ENCODE peak calls at places on chromosomes 3 and 15, in four cellular contexts. L is astrocyte, C is heart left ventricle, B is pancreas. D is an unnamed sample.

GRCh38 chr3:154421067-154421466 is 8.9 kb downstream of the GPR149 start:
- DNase-seq in C (no peak), B (no peak), L (no peak), D (peak)

GRCh38 chr3:71430941-71431552 is 152.5 kb downstream of the FOXP1 start:
- DNase-seq in L (peak), C (no peak), B (no peak), D (no peak)

GRCh38 chr3:15542641-15543040 is 21.1 kb upstream of the COLQ start:
- DNase-seq in C (no peak), B (no peak), L (no peak), D (peak)

GRCh38 chr3:2517479-2518188 is 419.0 kb downstream of the CNTN4 start:
- DNase-seq in B (no peak), L (no peak), C (no peak), D (no peak)

GRCh38 chr15:38196116-38196515 is 56.5 kb upstream of the SPRED1 start:
- DNase-seq in B (no peak), L (no peak), C (no peak), D (no peak)

GRCh38 chr3:128051459-128051836 is 789 bp upstream of the SEC61A1 start:
- DNase-seq in B (no peak), L (peak), C (no peak), D (no peak)

GRCh38 chr15:25535866-25536265 is 97.0 kb upstream of the UBE3A start:
- DNase-seq in L (no peak), B (no peak), C (no peak), D (no peak)

GRCh38 chr3:192445768-192446644 is 281.3 kb downstream of the FGF12 start:
- DNase-seq in B (no peak), C (peak), L (peak), D (no peak)

GRCh38 chr15:92365079-92365478 is 28.6 kb upstream of the ST8SIA2 start:
- DNase-seq in B (no peak), L (peak), C (no peak), D (no peak)

GRCh38 chr3:174218011-174218410 is 641.1 kb upstream of the NAALADL2 start:
- DNase-seq in C (no peak), L (no peak), B (no peak), D (peak)

GRCh38 chr3:174216948-174217718 is 642.0 kb upstream of the NAALADL2 start:
- DNase-seq in L (no peak), B (no peak), C (no peak), D (no peak)

GRCh38 chr3:174223042-174223441 is 636.1 kb upstream of the NAALADL2 start:
- DNase-seq in B (no peak), C (no peak), L (no peak), D (peak)

GRCh38 chr3:174221155-174221554 is 638.0 kb upstream of the NAALADL2 start:
- DNase-seq in B (no peak), L (no peak), C (no peak), D (no peak)

GRCh38 chr3:174219738-174220137 is 639.4 kb upstream of the NAALADL2 start:
- DNase-seq in B (no peak), C (no peak), L (no peak), D (no peak)
- TF ChIP-seq CTCF in B (no peak), C (no peak), L (no peak), D (no peak)

GRCh38 chr15:96409231-96410138 is 79.0 kb downstream of the NR2F2 start:
- DNase-seq in B (no peak), L (peak), C (no peak), D (no peak)
- H3K4me3 ChIP-seq in B (no peak), L (peak), C (no peak), D (no peak)

GRCh38 chr3:189652042-189652441 is 20.9 kb downstream of the TP63 start:
- DNase-seq in L (no peak), B (no peak), C (no peak), D (no peak)
- TF ChIP-seq CTCF in L (peak), B (no peak), C (no peak), D (peak)

GRCh38 chr15:85620321-85621044 is 174.2 kb downstream of the KLHL25 start:
- DNase-seq in C (no peak), L (peak), B (no peak), D (peak)
- H3K4me3 ChIP-seq in C (peak), L (peak), B (no peak), D (peak)

GRCh38 chr3:11170052-11170770 is 15.9 kb downstream of the HRH1 start:
- DNase-seq in B (no peak), C (no peak), L (peak), D (no peak)
- TF ChIP-seq CTCF in B (no peak), C (no peak), L (no peak), D (no peak)

D was measured in fibroblast of the aortic adventitia.